ENCODE peak calls at places on chromosomes 11 and 22, in five cellular contexts. H, L, U, K and D are unnamed samples.

GRCh38 chr22:17084554-17085276 is at the start of gene IL17RA:
- DNase-seq in H (peak; percentile 94), L (peak; percentile 91), U (peak; percentile 78), K (peak; percentile 66), D (peak; percentile 87)

GRCh38 chr11:50174189-50174588 is 141.5 kb downstream of the OR4C45 start:
- DNase-seq in H (no peak), L (no peak), U (no peak), K (no peak), D (no peak)

GRCh38 chr11:69947059-69947771 is 128.0 kb upstream of the FGF3 start:
- DNase-seq in H (no peak), L (no peak), U (no peak), K (peak; percentile 10), D (no peak)

GRCh38 chr11:78149646-78150045 is 10.2 kb upstream of the ALG8 start:
- DNase-seq in H (no peak), L (no peak), U (no peak), K (no peak), D (no peak)

GRCh38 chr11:125170406-125171031 is 6.0 kb downstream of the PKNOX2 start:
- DNase-seq in H (no peak), L (no peak), U (peak; percentile 47), K (no peak), D (no peak)

GRCh38 chr11:6611092-6612007 is 666 bp downstream of the TAF10 start:
- DNase-seq in H (peak; percentile 61), L (peak; percentile 28), U (no peak), K (no peak), D (peak; percentile 66)

GRCh38 chr11:126698576-126698975 is 302.0 kb downstream of the KIRREL3 start:
- DNase-seq in H (no peak), L (no peak), U (no peak), K (no peak), D (no peak)

GRCh38 chr22:43077121-43077877 is 11.9 kb downstream of the TTLL1 start:
- DNase-seq in H (no peak), L (no peak), U (no peak), K (no peak), D (no peak)

GRCh38 chr11:122791836-122792235 is 46.5 kb upstream of the CRTAM start:
- DNase-seq in H (no peak), L (no peak), U (no peak), K (no peak), D (no peak)

GRCh38 chr11:118921121-118921928 is 4.4 kb downstream of the BCL9L start:
- DNase-seq in H (peak; percentile 76), L (peak; percentile 40), U (peak; percentile 68), K (no peak), D (peak; percentile 88)

GRCh38 chr22:27331526-27332281 is 469.9 kb downstream of the MN1 start:
- DNase-seq in H (peak; percentile 74), L (no peak), U (no peak), K (no peak), D (no peak)

GRCh38 chr22:31973739-31974138 is 29.4 kb downstream of the YWHAH start:
- DNase-seq in H (peak; percentile 87), L (no peak), U (no peak), K (no peak), D (no peak)

GRCh38 chr11:42161886-42162285 is 702.4 kb upstream of the LRRC4C start:
- DNase-seq in H (no peak), L (no peak), U (no peak), K (no peak), D (no peak)

GRCh38 chr11:10255388-10256125 is 38.5 kb downstream of the SBF2 start:
- DNase-seq in H (no peak), L (no peak), U (no peak), K (no peak), D (no peak)

GRCh38 chr22:32203181-32204105 is 1.4 kb downstream of the RFPL2 start:
- DNase-seq in H (no peak), L (no peak), U (no peak), K (no peak), D (no peak)

GRCh38 chr22:50306753-50307749 is at the start of gene PLXNB2:
- DNase-seq in H (peak; percentile 84), L (peak; percentile 61), U (peak; percentile 64), K (peak; percentile 56), D (peak; percentile 84)

GRCh38 chr11:112784323-112785073 is 176.7 kb upstream of the NCAM1 start:
- DNase-seq in H (peak; percentile 47), L (no peak), U (no peak), K (no peak), D (peak; percentile 79)

GRCh38 chr11:44893250-44894216 is 57.1 kb downstream of the TP53I11 start:
- DNase-seq in H (no peak), L (no peak), U (no peak), K (no peak), D (peak; percentile 52)

GRCh38 chr11:10301656-10302293 is 3.1 kb upstream of the ADM start:
- DNase-seq in H (no peak), L (no peak), U (no peak), K (no peak), D (no peak)

GRCh38 chr11:2202071-2202899 is 30.7 kb upstream of the TH start:
- DNase-seq in H (peak; percentile 14), L (no peak), U (no peak), K (no peak), D (no peak)

GRCh38 chr11:34514050-34514449 is 456 bp upstream of the ELF5 start:
- DNase-seq in H (no peak), L (no peak), U (no peak), K (no peak), D (no peak)

GRCh38 chr22:43127166-43127908 is 15.9 kb downstream of the MCAT start:
- DNase-seq in H (no peak), L (no peak), U (no peak), K (peak; percentile 69), D (no peak)

DNA sequence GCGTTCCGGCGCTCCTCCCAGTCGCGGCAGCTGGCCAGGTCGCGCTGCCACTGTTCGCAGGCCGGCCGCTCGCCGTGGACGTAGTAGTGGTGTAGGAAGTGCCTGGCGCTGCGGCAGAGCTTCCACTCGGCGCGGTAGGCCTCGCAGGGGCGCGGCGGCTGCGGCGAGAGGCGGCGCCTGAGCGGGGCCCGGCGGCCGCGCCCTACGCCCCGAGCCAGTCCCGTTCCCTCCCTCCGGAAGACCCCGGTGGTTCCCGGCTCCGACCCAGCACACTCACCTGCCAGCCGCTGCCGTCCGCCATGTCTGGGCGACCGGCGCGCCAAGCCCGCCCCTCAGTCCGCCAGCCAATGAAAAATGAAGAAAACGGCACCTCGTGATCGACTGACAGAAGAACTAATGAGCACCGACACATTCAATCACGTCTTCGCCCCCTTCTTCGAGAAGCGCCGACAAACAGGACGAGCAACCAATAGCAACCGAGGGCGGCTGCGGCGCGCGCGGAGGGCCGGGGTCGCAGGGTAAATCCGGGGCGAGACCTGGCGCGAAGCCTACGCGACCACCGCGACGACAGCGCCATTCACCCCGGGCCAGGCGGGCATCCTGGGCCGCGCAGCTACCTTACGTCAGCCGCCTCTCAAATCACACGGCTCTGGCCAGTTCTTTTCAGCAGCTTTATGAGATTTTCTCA is at the start of gene C22orf39:
- DNase-seq in H (peak; percentile 87), L (peak; percentile 90), U (peak; percentile 79), K (peak; percentile 82), D (peak; percentile 89)
- TF ChIP-seq POLR2A in H (peak; percentile 96), L (peak; percentile 91), U (peak; percentile 89), K (peak; percentile 57), D (peak; percentile 45)

GRCh38 chr11:9003573-9004309 is at the start of gene NRIP3:
- DNase-seq in H (peak; percentile 67), L (peak; percentile 65), U (peak; percentile 41), K (no peak), D (peak; percentile 62)
- TF ChIP-seq POLR2A in H (no peak), L (no peak), U (peak; percentile 33), K (no peak), D (peak; percentile 47)

GRCh38 chr11:57742087-57742452 is 779 bp downstream of the SELENOH start:
- DNase-seq in H (no peak), L (no peak), U (no peak), K (no peak), D (no peak)

GRCh38 chr11:57744386-57744785 is 3.1 kb downstream of the SELENOH start:
- DNase-seq in H (no peak), L (no peak), U (no peak), K (no peak), D (no peak)

GRCh38 chr11:57746920-57747319 is 4.7 kb downstream of the BTBD18 start:
- DNase-seq in H (no peak), L (no peak), U (no peak), K (no peak), D (no peak)

GRCh38 chr11:57745206-57745605 is 3.9 kb downstream of the SELENOH start:
- DNase-seq in H (no peak), L (no peak), U (no peak), K (no peak), D (no peak)

GRCh38 chr11:57741132-57742086 is at the start of gene SELENOH:
- DNase-seq in H (peak; percentile 96), L (peak; percentile 92), U (peak; percentile 88), K (peak; percentile 94), D (peak; percentile 95)
- TF ChIP-seq POLR2A in H (peak; percentile 94), L (peak; percentile 69), U (peak; percentile 81), K (peak; percentile 62), D (peak; percentile 74)

GRCh38 chr22:33707581-33707980 is 212.7 kb downstream of the LARGE1 start:
- DNase-seq in H (no peak), L (no peak), U (no peak), K (no peak), D (no peak)
- TF ChIP-seq POLR2A in H (no peak), L (no peak), U (no peak), K (no peak), D (no peak)

GRCh38 chr11:67634366-67635230 is 4.9 kb upstream of the NUDT8 start:
- DNase-seq in H (no peak), L (no peak), U (no peak), K (no peak), D (no peak)

GRCh38 chr11:67632175-67632981 is 2.6 kb upstream of the NUDT8 start:
- DNase-seq in H (peak; percentile 89), L (no peak), U (no peak), K (no peak), D (no peak)

GRCh38 chr11:67632982-67633755 is 3.4 kb upstream of the NUDT8 start:
- DNase-seq in H (peak; percentile 20), L (no peak), U (no peak), K (no peak), D (peak; percentile 13)

GRCh38 chr11:67635231-67635521 is 4.4 kb downstream of the TBX10 start:
- DNase-seq in H (no peak), L (no peak), U (no peak), K (no peak), D (no peak)

DNA sequence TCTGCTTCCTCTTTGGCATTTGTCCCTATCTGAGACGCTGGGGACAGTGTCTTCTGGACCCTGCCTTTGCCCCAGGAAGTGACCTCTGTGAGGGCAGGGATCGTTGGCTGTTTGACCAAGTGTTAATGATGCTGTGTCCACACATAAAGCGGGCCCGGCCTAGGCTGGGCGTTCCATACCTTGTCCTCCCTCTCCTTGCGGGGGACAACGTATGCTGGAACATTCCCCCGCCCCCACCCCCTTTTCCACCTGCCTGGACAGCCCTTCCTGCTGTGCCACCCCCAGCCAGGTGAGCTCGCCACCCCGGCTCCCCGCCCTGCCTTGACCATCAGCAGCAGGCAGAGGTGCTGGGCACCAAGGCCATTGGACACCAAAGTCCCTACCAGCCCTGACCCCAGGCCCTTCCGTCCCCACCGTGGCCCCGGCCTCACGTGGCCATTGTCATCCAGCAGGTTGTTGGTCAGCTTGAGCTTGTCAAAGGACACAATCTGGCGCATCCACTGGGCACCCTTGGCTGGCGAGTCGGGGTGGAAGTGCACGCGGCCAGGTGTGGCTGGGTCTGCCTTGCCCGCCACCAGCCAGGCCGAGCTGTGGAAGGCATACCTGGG is 4.1 kb upstream of the NUDT8 start:
- DNase-seq in H (peak; percentile 28), L (no peak), U (no peak), K (no peak), D (no peak)
- TF ChIP-seq POLR2A in H (no peak), L (no peak), U (no peak), K (no peak), D (no peak)